ENCODE peak calls at places on chromosomes 16 and 17, in six cellular contexts. J, H, Z, I, V and M are unnamed samples.

GRCh38 chr17:59828478-59828760 is 64.3 kb downstream of the TUBD1 start:
- DNase-seq in J (no peak), H (no peak), Z (no peak), I (no peak), V (no peak), M (no peak)

GRCh38 chr17:72946696-72947095 is 145.8 kb downstream of the SLC39A11 start:
- DNase-seq in J (no peak), H (no peak), Z (no peak), I (no peak), V (no peak), M (no peak)

GRCh38 chr17:9768381-9768934 is 22.9 kb downstream of the DHRS7C start:
- DNase-seq in J (no peak), H (no peak), Z (no peak), I (peak), V (peak), M (no peak)

GRCh38 chr16:81873843-81874752 is 95.0 kb downstream of the PLCG2 start:
- DNase-seq in J (peak), H (no peak), Z (peak), I (peak), V (peak), M (no peak)

GRCh38 chr16:52069866-52070265 is 477.1 kb downstream of the TOX3 start:
- DNase-seq in J (no peak), H (no peak), Z (no peak), I (no peak), V (no peak), M (peak)

GRCh38 chr17:7408863-7409262 is 1.2 kb downstream of the NLGN2 start:
- DNase-seq in J (no peak), H (no peak), Z (no peak), I (no peak), V (no peak), M (no peak)

GRCh38 chr17:60049936-60050335 is 28.8 kb downstream of the HEATR6 start:
- DNase-seq in J (no peak), H (no peak), Z (no peak), I (no peak), V (no peak), M (no peak)

GRCh38 chr17:59423137-59423703 is 91.8 kb downstream of the YPEL2 start:
- DNase-seq in J (no peak), H (no peak), Z (no peak), I (peak), V (no peak), M (no peak)

GRCh38 chr17:3744032-3744431 is 20.3 kb downstream of the HASPIN start:
- DNase-seq in J (no peak), H (no peak), Z (no peak), I (no peak), V (no peak), M (no peak)

GRCh38 chr16:86834451-86835035 is 256.2 kb downstream of the FOXL1 start:
- DNase-seq in J (no peak), H (no peak), Z (no peak), I (no peak), V (peak), M (no peak)

GRCh38 chr17:50565559-50566350 is 5.2 kb downstream of the CACNA1G start:
- DNase-seq in J (no peak), H (no peak), Z (no peak), I (no peak), V (peak), M (no peak)

GRCh38 chr17:44792276-44792675 is 33.5 kb downstream of the ADAM11 start:
- DNase-seq in J (no peak), H (no peak), Z (no peak), I (no peak), V (no peak), M (no peak)

GRCh38 chr16:66069576-66069975 is 296.9 kb upstream of the CDH5 start:
- DNase-seq in J (no peak), H (no peak), Z (no peak), I (no peak), V (no peak), M (no peak)

GRCh38 chr17:70024253-70024652 is 50.8 kb upstream of the KCNJ16 start:
- DNase-seq in J (no peak), H (no peak), Z (no peak), I (no peak), V (no peak), M (no peak)

GRCh38 chr16:20918486-20919239 is 18.1 kb downstream of the LYRM1 start:
- DNase-seq in J (peak), H (no peak), Z (no peak), I (no peak), V (no peak), M (no peak)

GRCh38 chr16:82761236-82761635 is 134.5 kb downstream of the CDH13 start:
- DNase-seq in J (peak), H (peak), Z (peak), I (no peak), V (no peak), M (no peak)

GRCh38 chr17:39352511-39352910 is 48.9 kb downstream of the FBXL20 start:
- DNase-seq in J (no peak), H (no peak), Z (no peak), I (no peak), V (no peak), M (no peak)

GRCh38 chr17:79415365-79415764 is 195.5 kb downstream of the RBFOX3 start:
- DNase-seq in J (no peak), H (no peak), Z (no peak), I (no peak), V (no peak), M (no peak)

GRCh38 chr16:50323335-50324011 is 45.3 kb downstream of the BRD7 start:
- DNase-seq in J (no peak), H (no peak), Z (no peak), I (no peak), V (no peak), M (no peak)

GRCh38 chr16:67431077-67431804 is at the start of gene HSD11B2:
- DNase-seq in J (peak), H (no peak), Z (no peak), I (peak), V (peak), M (no peak)

GRCh38 chr17:74757931-74758845 is 9.8 kb downstream of the NHERF1 start:
- DNase-seq in J (no peak), H (no peak), Z (no peak), I (no peak), V (no peak), M (no peak)

GRCh38 chr17:66715745-66716156 is 119.2 kb upstream of the CACNG5 start:
- DNase-seq in J (no peak), H (peak), Z (no peak), I (peak), V (no peak), M (no peak)

GRCh38 chr17:2689411-2690164 is 22.0 kb downstream of the CLUH start:
- DNase-seq in J (peak), H (no peak), Z (peak), I (no peak), V (no peak), M (peak)

GRCh38 chr17:72182256-72182890 is 61.6 kb downstream of the SOX9 start:
- DNase-seq in J (no peak), H (no peak), Z (no peak), I (peak), V (no peak), M (no peak)

GRCh38 chr17:2362016-2362415 is 24.7 kb downstream of the SGSM2 start:
- DNase-seq in J (no peak), H (no peak), Z (no peak), I (no peak), V (no peak), M (no peak)

GRCh38 chr17:7885357-7886226 is 3.0 kb upstream of the CHD3 start:
- DNase-seq in J (peak), H (no peak), Z (no peak), I (peak), V (peak), M (no peak)

GRCh38 chr17:69457603-69458002 is 43.1 kb downstream of the MAP2K6 start:
- DNase-seq in J (no peak), H (no peak), Z (no peak), I (no peak), V (no peak), M (no peak)

GRCh38 chr17:42744806-42745617 is at the start of gene EZH1:
- DNase-seq in J (peak), H (peak), Z (peak), I (peak), V (peak), M (peak)

GRCh38 chr17:45396496-45397205 is 36.0 kb downstream of the ARHGAP27 start:
- DNase-seq in J (no peak), H (no peak), Z (no peak), I (no peak), V (no peak), M (no peak)

GRCh38 chr17:59846391-59847165 is 46.2 kb downstream of the TUBD1 start:
- DNase-seq in J (peak), H (peak), Z (no peak), I (peak), V (no peak), M (peak)